ENCODE peak calls at places on chromosomes 11 and 22, in six cellular contexts. P is nucleus accumbens, H is mammary epithelial cell, U is colonic mucosa, N is Daoy, V is dorsolateral prefrontal cortex. I is an unnamed sample.

GRCh38 chr22:17699696-17700330 is 61.3 kb downstream of the BCL2L13 start:
- DNase-seq in H (no peak), U (no peak), P (no peak), N (no peak), V (no peak), I (no peak)

GRCh38 chr11:68373189-68373809 is 60.9 kb downstream of the LRP5 start:
- DNase-seq in P (no peak), N (no peak), V (no peak), H (no peak), U (no peak), I (no peak)

GRCh38 chr11:118748056-118748455 is 42.9 kb downstream of the DDX6 start:
- DNase-seq in H (no peak), N (no peak), U (no peak), V (no peak), P (no peak), I (no peak)

GRCh38 chr11:57648791-57649735 is 649 bp downstream of the YPEL4 start:
- DNase-seq in U (no peak), V (no peak), N (peak), H (no peak), P (no peak), I (peak)

GRCh38 chr11:68040121-68040956 is 1.5 kb downstream of the TCIRG1 start:
- DNase-seq in P (peak), U (peak), H (no peak), V (no peak), N (peak), I (no peak)

GRCh38 chr11:78010755-78011154 is 12.3 kb downstream of the KCTD14 start:
- DNase-seq in V (no peak), N (no peak), P (no peak), H (no peak), U (no peak), I (no peak)

GRCh38 chr11:61152816-61153592 is 8.2 kb downstream of the VPS37C start:
- DNase-seq in U (no peak), N (peak), H (peak), P (no peak), V (no peak), I (no peak)

GRCh38 chr11:46285594-46286033 is 8.2 kb downstream of the CREB3L1 start:
- DNase-seq in N (peak), H (no peak), V (no peak), P (no peak), U (no peak), I (no peak)

GRCh38 chr11:19715373-19715772 is 2.7 kb downstream of the NAV2 start:
- DNase-seq in N (peak), U (no peak), V (no peak), P (no peak), H (peak), I (no peak)